ENCODE peak calls at places on chromosomes 12 and 14, in six cellular contexts. A is AG10803, N is endothelial cell of umbilical vein, U is IMR-90, R is endodermal cell, P is tibial artery. M is an unnamed sample.

GRCh38 chr12:65524666-65525065 is 246.2 kb downstream of the MSRB3 start:
- DNase-seq in U (peak), R (no peak), P (no peak), A (peak), N (peak), M (peak)

GRCh38 chr12:43776498-43776897 is 17.7 kb downstream of the IRAK4 start:
- DNase-seq in U (peak), N (peak), P (no peak), A (peak), R (no peak), M (peak)

GRCh38 chr12:31217356-31218130 is 108.4 kb downstream of the SINHCAF start:
- DNase-seq in R (peak), U (no peak), A (no peak), N (no peak), P (no peak), M (no peak)

GRCh38 chr14:91580886-91581615 is 70.9 kb upstream of the PPP4R3A start:
- DNase-seq in N (no peak), A (no peak), P (no peak), U (no peak), R (no peak), M (no peak)

GRCh38 chr14:91367173-91368171 is 50.1 kb downstream of the CCDC88C start:
- DNase-seq in P (no peak), R (no peak), N (peak), A (no peak), U (peak), M (no peak)

GRCh38 chr12:6285063-6285477 is 25.4 kb upstream of the PLEKHG6 start:
- DNase-seq in N (peak), R (peak), U (peak), A (peak), P (peak), M (peak)

GRCh38 chr14:85195872-85196477 is 334.0 kb upstream of the FLRT2 start:
- DNase-seq in N (peak), R (no peak), P (no peak), A (peak), U (peak), M (peak)

GRCh38 chr12:84891106-84891838 is 21.3 kb downstream of the SLC6A15 start:
- DNase-seq in U (peak), N (no peak), A (peak), R (no peak), P (no peak), M (peak)

GRCh38 chr12:132084681-132085635 is 59.2 kb downstream of the DDX51 start:
- DNase-seq in U (peak), R (peak), P (peak), A (peak), N (peak), M (peak)

GRCh38 chr12:13668880-13669279 is 312.5 kb downstream of the GRIN2B start:
- DNase-seq in A (no peak), R (no peak), P (no peak), U (no peak), N (no peak), M (no peak)

GRCh38 chr12:13661005-13661887 is 320.2 kb downstream of the GRIN2B start:
- DNase-seq in U (peak), P (peak), N (peak), A (peak), R (peak), M (peak)

GRCh38 chr12:13670249-13670648 is 311.2 kb downstream of the GRIN2B start:
- DNase-seq in P (no peak), R (no peak), N (no peak), U (no peak), A (no peak), M (no peak)

GRCh38 chr12:13666806-13667205 is 314.6 kb downstream of the GRIN2B start:
- DNase-seq in U (no peak), N (no peak), A (no peak), P (no peak), R (no peak), M (peak)
- TF ChIP-seq CTCF in U (no peak), N (no peak), A (no peak), P (no peak), R (peak), M (no peak)

GRCh38 chr14:104977008-104977680 is 1.0 kb downstream of the AHNAK2 start:
- DNase-seq in N (no peak), U (no peak), A (no peak), P (no peak), R (no peak), M (no peak)
- H3K4me3 ChIP-seq in N (no peak), U (no peak), A (peak), P (peak), R (peak), M (peak)

GRCh38 chr12:68236421-68237059 is 10.9 kb upstream of the IL26 start:
- DNase-seq in A (no peak), P (no peak), U (no peak), N (peak), R (no peak), M (peak)

GRCh38 chr12:68235576-68235975 is 10.0 kb upstream of the IL26 start:
- DNase-seq in U (peak), A (no peak), R (no peak), N (no peak), P (no peak), M (peak)

GRCh38 chr12:68237523-68238070 is 12.0 kb upstream of the IL26 start:
- DNase-seq in P (no peak), R (no peak), U (peak), A (peak), N (no peak), M (no peak)

GRCh38 chr12:68239309-68239708 is 13.7 kb upstream of the IL26 start:
- DNase-seq in R (no peak), N (no peak), A (no peak), P (no peak), U (no peak), M (no peak)

DNA sequence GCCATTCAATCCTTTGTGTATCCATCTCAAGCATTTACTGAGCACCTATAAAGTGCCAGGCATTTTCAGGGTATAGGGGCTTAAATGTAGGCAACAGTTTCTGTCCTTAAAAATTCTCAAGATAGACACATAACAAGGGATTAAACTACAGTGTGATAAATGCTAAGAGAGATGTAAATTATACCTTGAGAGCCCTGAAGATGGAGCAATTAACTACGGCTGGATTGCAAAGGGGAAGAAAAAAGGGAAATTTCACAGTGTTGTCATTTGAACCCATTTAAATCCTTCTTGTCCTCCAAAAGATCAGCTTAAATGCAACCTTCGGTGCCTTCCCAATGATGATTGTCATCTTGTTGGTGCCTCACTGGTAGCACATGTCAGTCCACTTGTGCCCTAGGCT is 11.5 kb upstream of the IL26 start:
- DNase-seq in U (no peak), A (no peak), R (no peak), P (no peak), N (no peak), M (no peak)
- TF ChIP-seq CTCF in U (peak), A (peak), R (peak), P (no peak), N (no peak), M (no peak)

GRCh38 chr12:122888232-122888752 is 7.6 kb downstream of the VPS37B start:
- DNase-seq in A (peak), R (peak), N (peak), P (no peak), U (peak), M (peak)
- H3K4me3 ChIP-seq in A (no peak), R (no peak), N (no peak), P (peak), U (no peak), M (no peak)

DNA sequence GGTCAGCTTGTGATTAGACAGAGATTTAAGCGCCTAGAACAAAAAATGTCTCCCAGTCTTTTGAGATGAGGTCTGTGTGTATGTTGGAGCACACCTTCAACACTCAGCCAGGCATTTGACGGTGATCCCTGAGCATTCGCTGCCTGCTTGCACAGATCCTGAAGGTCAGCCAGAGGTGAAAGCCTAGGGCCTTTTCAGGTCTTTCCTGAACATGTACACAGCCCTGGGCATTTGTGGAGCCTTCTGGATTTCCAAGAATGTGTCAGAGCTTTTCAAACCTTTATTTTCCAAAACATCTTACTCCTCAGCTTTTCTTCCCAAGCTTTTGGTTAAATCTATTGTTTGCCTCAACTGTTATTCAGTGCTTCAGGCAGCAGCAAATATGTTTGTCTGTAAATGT is 59.1 kb upstream of the AMN start:
- DNase-seq in R (no peak), U (no peak), P (no peak), N (no peak), A (no peak), M (no peak)
- TF ChIP-seq CTCF in R (no peak), U (no peak), P (no peak), N (no peak), A (no peak), M (no peak)

GRCh38 chr12:120835657-120836056 is 68.5 kb downstream of the SPPL3 start:
- DNase-seq in A (peak), P (no peak), U (no peak), R (no peak), N (no peak), M (no peak)
- H3K4me3 ChIP-seq in A (no peak), P (no peak), U (no peak), R (no peak), N (no peak), M (no peak)

DNA sequence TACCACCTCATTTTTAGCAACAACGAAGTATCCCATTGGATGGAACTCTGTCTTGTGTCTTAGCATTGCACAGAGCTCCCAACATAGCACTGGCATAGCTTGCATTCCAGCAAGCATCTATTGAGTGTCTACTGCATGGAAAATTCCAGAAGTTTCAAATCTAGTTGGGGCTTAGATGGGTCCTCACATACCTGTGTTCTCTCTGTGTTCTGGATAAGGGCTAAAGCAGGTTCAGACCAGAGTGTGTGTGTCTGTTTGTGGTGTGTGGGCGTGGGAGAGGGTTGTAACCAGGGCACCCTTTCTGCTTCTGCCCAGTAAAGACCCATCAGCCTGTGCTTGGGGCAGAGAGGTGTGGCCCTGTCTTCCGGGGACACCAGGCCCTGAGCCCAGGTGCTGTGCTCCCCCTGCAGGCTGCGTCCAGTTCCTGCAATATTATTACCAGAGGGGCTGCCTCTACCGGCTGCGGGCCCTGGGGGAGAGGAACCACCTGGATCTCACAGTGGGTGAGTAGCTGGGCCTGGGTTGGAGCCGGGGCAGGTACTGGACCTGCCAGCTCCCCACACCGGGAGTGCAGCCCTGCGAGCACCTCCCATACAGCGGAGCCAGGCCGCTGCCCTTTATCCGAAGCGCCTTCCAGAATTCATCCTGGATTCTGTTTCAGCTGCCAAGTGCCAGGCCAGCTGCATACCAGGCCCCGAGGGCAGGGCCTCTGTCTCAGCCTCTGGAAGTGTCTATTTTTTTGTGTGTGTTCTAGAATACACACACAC is 20.3 kb downstream of the RHOF start:
- DNase-seq in A (peak), R (peak), P (no peak), U (peak), N (peak), M (peak)
- TF ChIP-seq CTCF in A (peak), R (peak), P (peak), U (peak), N (peak), M (peak)

DNA sequence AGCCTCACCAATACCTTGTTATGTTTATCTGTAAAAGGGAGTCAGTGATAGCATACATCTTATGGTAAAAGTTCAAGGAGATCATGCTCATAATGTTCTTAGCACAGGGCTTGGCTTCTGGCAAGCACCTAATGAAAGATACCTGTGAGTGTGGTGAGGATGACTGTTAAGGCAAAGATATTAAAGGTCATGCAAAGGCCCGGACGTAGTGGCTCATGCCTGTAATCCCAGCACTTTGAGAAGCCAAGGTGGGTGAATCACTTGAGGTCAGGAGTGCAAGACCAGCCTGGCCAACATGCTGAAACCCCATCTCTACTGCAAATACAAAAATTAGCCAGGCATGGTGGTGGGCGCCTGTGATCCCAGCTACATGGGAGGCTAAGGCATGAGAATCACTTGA is 425.9 kb upstream of the TBX3 start:
- DNase-seq in A (no peak), N (no peak), U (no peak), P (no peak), R (no peak), M (no peak)
- H3K4me3 ChIP-seq in A (no peak), N (no peak), U (no peak), P (no peak), R (no peak), M (no peak)

DNA sequence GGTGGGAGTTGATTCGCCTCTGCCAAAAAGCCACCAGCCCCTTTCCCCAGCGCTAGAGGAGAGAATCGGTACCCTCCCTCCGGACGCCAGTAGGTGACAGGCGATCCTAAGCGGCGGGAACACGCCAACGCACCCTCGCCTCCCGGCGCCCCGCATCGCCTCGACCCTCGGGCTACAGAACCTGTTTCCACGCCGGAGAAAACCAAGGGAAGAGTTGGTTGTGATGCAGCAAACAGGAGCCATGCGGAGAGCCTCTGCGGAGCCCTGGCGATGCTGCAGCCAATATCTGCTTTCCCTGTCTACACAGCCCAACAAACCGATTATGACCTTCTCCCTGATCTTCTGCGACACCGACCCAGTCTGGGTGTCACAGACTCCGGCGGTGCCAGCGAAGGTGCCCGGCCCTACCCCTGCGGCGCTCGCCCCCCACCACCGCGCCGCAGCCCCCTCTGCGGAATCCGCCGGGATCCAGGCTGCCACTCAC is 523 bp downstream of the PRICKLE1 start:
- DNase-seq in A (no peak), N (peak), U (peak), R (peak), P (peak), M (no peak)
- TF ChIP-seq CTCF in A (peak), N (peak), U (peak), R (peak), P (no peak), M (peak)